ENCODE peak calls at places on chromosomes 7 and 10, in seven cellular contexts. B is HCT116, I is K562, M is H1, C is GM12878, U is HepG2, E is SK-N-SH. V is an unnamed sample.

GRCh38 chr7:7810380-7810779 is 92.0 kb upstream of the RPA3 start:
- DNase-seq in U (no peak), M (no peak), C (no peak), E (no peak), B (no peak), I (no peak), V (no peak)

GRCh38 chr7:15209385-15209784 is 306.8 kb upstream of the DGKB start:
- DNase-seq in C (no peak), U (no peak), I (no peak), E (no peak), M (no peak), B (no peak), V (no peak)

GRCh38 chr7:111090834-111091233 is at the start of gene LRRN3:
- DNase-seq in E (peak), B (no peak), U (no peak), I (peak), M (no peak), C (no peak), V (no peak)

GRCh38 chr10:128894641-128895040 is 572.4 kb upstream of the MGMT start:
- DNase-seq in U (no peak), E (no peak), B (no peak), C (no peak), I (no peak), M (no peak), V (no peak)

GRCh38 chr7:102978280-102978679 is 65.5 kb downstream of the LRRC17 start:
- DNase-seq in E (no peak), C (no peak), M (no peak), U (no peak), I (no peak), B (peak), V (no peak)

GRCh38 chr10:122145113-122145512 is 126.0 kb upstream of the BTBD16 start:
- DNase-seq in U (no peak), I (no peak), M (no peak), B (no peak), E (no peak), C (no peak), V (no peak)

GRCh38 chr7:140316165-140316661 is 82.1 kb downstream of the SLC37A3 start:
- DNase-seq in I (no peak), C (no peak), U (no peak), M (no peak), B (peak), E (no peak), V (peak)

GRCh38 chr10:470339-471003 is 219.0 kb downstream of the DIP2C start:
- DNase-seq in U (no peak), B (no peak), E (no peak), M (no peak), C (no peak), I (no peak), V (no peak)

GRCh38 chr7:116672596-116673503 is 854 bp downstream of the MET start:
- DNase-seq in E (peak), U (peak), C (no peak), I (no peak), B (no peak), M (no peak), V (no peak)

GRCh38 chr7:936131-937054 is 18.1 kb downstream of the ADAP1 start:
- DNase-seq in I (no peak), U (no peak), C (peak), M (no peak), B (peak), E (no peak), V (no peak)

GRCh38 chr10:100009283-100009792 is 409 bp downstream of the DNMBP start:
- DNase-seq in I (peak), B (no peak), E (no peak), M (no peak), U (peak), C (no peak), V (no peak)

GRCh38 chr10:132448248-132448731 is 51.3 kb downstream of the PWWP2B start:
- DNase-seq in B (peak), M (no peak), I (peak), U (no peak), E (peak), C (peak), V (peak)

GRCh38 chr10:29409241-29410051 is 120.6 kb downstream of the LYZL1 start:
- DNase-seq in B (peak), M (no peak), E (peak), U (peak), C (no peak), I (peak), V (peak)

GRCh38 chr10:109894516-109894915 is 28.8 kb downstream of the XPNPEP1 start:
- DNase-seq in C (no peak), U (no peak), B (no peak), I (no peak), M (no peak), E (no peak), V (no peak)

GRCh38 chr10:33790506-33791283 is 456.2 kb upstream of the NRP1 start:
- DNase-seq in M (no peak), U (no peak), B (no peak), C (no peak), I (no peak), E (peak), V (no peak)

GRCh38 chr10:33157108-33157507 is 177.4 kb downstream of the NRP1 start:
- DNase-seq in U (no peak), E (no peak), M (no peak), C (no peak), B (no peak), I (no peak), V (no peak)

GRCh38 chr7:52569151-52569550 is 466.3 kb upstream of the POM121L12 start:
- DNase-seq in M (no peak), E (no peak), B (no peak), U (no peak), I (no peak), C (no peak), V (no peak)

GRCh38 chr10:82683989-82684388 is 809.0 kb downstream of the NRG3 start:
- DNase-seq in B (no peak), I (no peak), E (peak), C (no peak), U (no peak), M (no peak), V (no peak)

GRCh38 chr7:27129729-27130539 is 623 bp downstream of the HOXA4 start:
- DNase-seq in E (no peak), M (no peak), C (no peak), B (no peak), U (peak), I (no peak), V (no peak)

GRCh38 chr10:44775402-44775741 is 135.8 kb upstream of the TMEM72 start:
- DNase-seq in M (no peak), U (no peak), C (no peak), E (no peak), I (no peak), B (no peak), V (no peak)

GRCh38 chr7:30028749-30029635 is 780 bp downstream of the PLEKHA8 start:
- DNase-seq in U (peak), M (no peak), I (peak), E (no peak), C (no peak), B (peak), V (no peak)

GRCh38 chr7:36967387-36967786 is 243.1 kb upstream of the AOAH start:
- DNase-seq in U (peak), I (peak), E (peak), C (no peak), M (peak), B (peak), V (no peak)

GRCh38 chr7:2813350-2814185 is 30.5 kb downstream of the GNA12 start:
- DNase-seq in B (no peak), M (no peak), U (no peak), I (no peak), C (no peak), E (no peak), V (no peak)

GRCh38 chr7:95772298-95772770 is at the start of gene DYNC1I1:
- DNase-seq in I (peak), M (no peak), E (peak), C (no peak), U (peak), B (no peak), V (no peak)

GRCh38 chr10:74593470-74593869 is 232.9 kb upstream of the KAT6B start:
- DNase-seq in U (no peak), I (no peak), B (no peak), M (no peak), E (no peak), C (no peak), V (peak)

GRCh38 chr10:121525276-121526039 is 72.8 kb downstream of the FGFR2 start:
- DNase-seq in B (no peak), C (no peak), U (no peak), M (no peak), I (no peak), E (no peak), V (no peak)

GRCh38 chr10:97150191-97150590 is 35.6 kb downstream of the SLIT1 start:
- DNase-seq in C (no peak), B (no peak), M (no peak), I (no peak), U (no peak), E (peak), V (no peak)

GRCh38 chr7:70392282-70392681 is 739.7 kb upstream of the GALNT17 start:
- DNase-seq in B (no peak), M (no peak), C (no peak), U (no peak), E (no peak), I (no peak), V (no peak)

GRCh38 chr7:159263430-159263829 is 118.8 kb upstream of the VIPR2 start:
- DNase-seq in U (no peak), B (no peak), E (no peak), C (no peak), M (no peak), I (no peak), V (no peak)

GRCh38 chr7:75722381-75722780 is 16.4 kb downstream of the HIP1 start:
- DNase-seq in U (no peak), C (no peak), I (no peak), M (no peak), B (no peak), E (no peak), V (no peak)

GRCh38 chr7:2018786-2019692 is 213.7 kb downstream of the MAD1L1 start:
- DNase-seq in I (peak), B (no peak), C (no peak), M (no peak), E (peak), U (no peak), V (no peak)

GRCh38 chr7:104984591-104985258 is 29.3 kb upstream of the KMT2E start:
- DNase-seq in I (no peak), E (no peak), U (no peak), B (no peak), M (no peak), C (no peak), V (no peak)
- H3K4me3 ChIP-seq in I (peak), E (peak), U (peak), B (peak), M (peak), C (peak), V (peak)

DNA sequence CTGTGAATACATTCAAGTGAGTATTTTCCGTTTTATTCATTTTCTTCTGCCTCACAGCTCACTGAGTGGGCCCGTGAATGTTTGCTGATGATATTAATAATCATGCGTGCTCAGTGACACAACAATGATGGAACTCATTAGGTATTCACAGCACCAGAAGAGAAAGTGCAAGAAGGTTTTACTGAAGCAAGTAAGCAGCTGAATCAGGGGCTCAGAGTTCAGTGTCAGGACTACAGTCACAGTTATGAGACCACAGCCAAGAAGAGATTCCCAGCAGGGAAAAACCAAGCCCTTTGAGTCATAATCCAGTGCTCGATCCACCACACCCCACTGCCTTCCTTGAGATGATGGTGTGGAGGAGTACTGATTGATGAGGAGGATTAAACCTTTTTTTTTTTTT is 247.4 kb downstream of the KIAA1217 start:
- DNase-seq in M (no peak), U (no peak), E (no peak), C (no peak), I (no peak), B (no peak), V (no peak)
- H3K27ac ChIP-seq in M (no peak), U (no peak), E (peak), C (no peak), I (no peak), B (no peak), V (no peak)

GRCh38 chr10:11909618-11910017 is 86.5 kb downstream of the PROSER2 start:
- DNase-seq in U (no peak), C (no peak), I (no peak), E (no peak), M (no peak), B (no peak), V (no peak)
- TF ChIP-seq SIN3A in U (no peak), C (no peak), I (no peak), E (no peak), M (no peak), B (no peak), V (no peak)

GRCh38 chr7:131544021-131544420 is 12.4 kb downstream of the PODXL start:
- DNase-seq in I (no peak), E (no peak), M (no peak), B (no peak), U (no peak), C (no peak), V (no peak)

GRCh38 chr7:131547589-131547988 is 8.8 kb downstream of the PODXL start:
- DNase-seq in B (no peak), I (no peak), E (no peak), U (no peak), M (no peak), C (no peak), V (no peak)

GRCh38 chr7:131544449-131545425 is 11.7 kb downstream of the PODXL start:
- DNase-seq in B (no peak), M (no peak), C (no peak), I (peak), U (peak), E (peak), V (no peak)

GRCh38 chr7:131546583-131547111 is 9.8 kb downstream of the PODXL start:
- DNase-seq in I (peak), C (no peak), B (no peak), M (peak), E (peak), U (peak), V (no peak)

GRCh38 chr7:131546126-131546525 is 10.3 kb downstream of the PODXL start:
- DNase-seq in B (no peak), U (peak), I (no peak), E (no peak), C (no peak), M (no peak), V (no peak)
- H3K4me3 ChIP-seq in B (no peak), U (no peak), I (no peak), E (no peak), C (no peak), M (no peak), V (peak)

GRCh38 chr10:8009031-8009430 is 45.5 kb upstream of the GATA3 start:
- DNase-seq in M (no peak), U (no peak), B (no peak), E (no peak), I (no peak), C (no peak), V (no peak)

GRCh38 chr10:8017276-8017675 is 37.2 kb upstream of the GATA3 start:
- DNase-seq in I (no peak), M (no peak), U (no peak), C (no peak), E (no peak), B (no peak), V (no peak)

GRCh38 chr10:8013619-8014018 is 40.9 kb upstream of the GATA3 start:
- DNase-seq in E (no peak), M (no peak), U (no peak), C (no peak), B (no peak), I (no peak), V (no peak)

GRCh38 chr10:8014649-8015048 is 39.8 kb upstream of the GATA3 start:
- DNase-seq in U (no peak), C (no peak), B (no peak), I (no peak), M (no peak), E (no peak), V (no peak)

DNA sequence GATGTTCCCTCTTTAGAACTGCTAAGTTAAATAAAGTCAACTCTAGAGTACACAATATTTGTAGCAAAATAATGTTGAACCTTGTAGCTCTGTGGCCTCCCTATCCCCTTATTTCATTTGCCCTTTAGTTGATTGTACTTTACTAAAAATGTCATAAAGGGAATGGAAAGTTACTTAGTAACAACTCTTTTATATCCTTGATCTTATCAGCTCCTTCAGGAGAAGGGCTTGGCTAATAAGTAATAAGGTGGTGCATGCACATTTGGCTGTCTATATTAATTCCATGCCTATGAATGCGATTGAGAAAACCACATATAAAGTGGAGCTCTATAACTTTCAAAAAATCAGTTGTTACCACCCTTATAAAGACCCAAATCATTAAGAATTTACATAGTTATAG is 41.5 kb upstream of the GATA3 start:
- DNase-seq in C (no peak), B (no peak), U (no peak), I (no peak), E (no peak), M (no peak), V (no peak)
- H3K27ac ChIP-seq in C (no peak), B (no peak), U (no peak), I (no peak), E (no peak), M (no peak), V (no peak)